ENCODE peak calls at places on chromosomes 7 and 10, in four cellular contexts. K, J, D and T are unnamed samples. For H3K27me3 and H3K4me1, the result is how much of the 10 kb centered on the place peaks cover.

GRCh38 chr7:128796325-128796724 is 4.6 kb downstream of the CCDC136 start:
- DNase-seq in J (no peak), D (peak), K (no peak), T (no peak)

GRCh38 chr10:7260912-7261700 is 149.7 kb downstream of the SFMBT2 start:
- DNase-seq in D (no peak), K (peak), J (no peak), T (no peak)

GRCh38 chr10:115432188-115432819 is 339.1 kb downstream of the ATRNL1 start:
- DNase-seq in J (no peak), D (no peak), K (peak), T (no peak)

GRCh38 chr7:97499204-97499603 is 232.7 kb upstream of the TAC1 start:
- DNase-seq in J (no peak), K (peak), D (no peak), T (no peak)

GRCh38 chr10:79112898-79113431 is 44.2 kb downstream of the ZMIZ1 start:
- DNase-seq in K (peak), D (peak), J (peak), T (peak)

GRCh38 chr7:151498495-151498894 is 21.2 kb downstream of the RHEB start:
- DNase-seq in D (no peak), K (no peak), J (no peak), T (no peak)

GRCh38 chr10:130105724-130106123 is 4.9 kb downstream of the C10orf143 start:
- DNase-seq in J (no peak), D (no peak), K (no peak), T (no peak)

GRCh38 chr10:72328045-72328828 is 26.5 kb downstream of the DNAJB12 start:
- DNase-seq in D (peak), J (no peak), K (peak), T (no peak)

GRCh38 chr10:12847361-12847975 is 154.0 kb downstream of the CCDC3 start:
- DNase-seq in J (no peak), D (no peak), K (no peak), T (no peak)

GRCh38 chr7:1028775-1029636 is 15.3 kb upstream of the GPR146 start:
- DNase-seq in D (peak), J (peak), K (peak), T (peak)

GRCh38 chr7:2894118-2894940 is 50.2 kb upstream of the GNA12 start:
- DNase-seq in D (no peak), K (no peak), J (no peak), T (peak)

GRCh38 chr10:12975266-12975665 is 26.2 kb downstream of the CCDC3 start:
- DNase-seq in J (no peak), K (peak), D (no peak), T (no peak)

GRCh38 chr7:2040201-2040892 is 192.4 kb downstream of the MAD1L1 start:
- DNase-seq in D (peak), J (no peak), K (no peak), T (peak)

GRCh38 chr10:79608505-79609375 is 2.0 kb upstream of the SFTPA1 start:
- DNase-seq in D (no peak), K (no peak), J (no peak), T (no peak)

GRCh38 chr7:157273208-157274202 is 63.3 kb upstream of the DNAJB6 start:
- DNase-seq in K (peak), J (no peak), D (no peak), T (peak)

GRCh38 chr10:101716891-101717659 is 22.1 kb upstream of the FBXW4 start:
- DNase-seq in J (no peak), K (peak), D (no peak), T (no peak)

GRCh38 chr7:28958235-28958945 is at the start of gene TRIL:
- DNase-seq in J (peak), K (no peak), D (peak), T (peak)

GRCh38 chr10:99926925-99927718 is 82.6 kb downstream of the DNMBP start:
- DNase-seq in J (no peak), D (no peak), K (peak), T (no peak)

GRCh38 chr10:7230956-7231355 is 179.9 kb downstream of the SFMBT2 start:
- DNase-seq in J (no peak), D (no peak), K (no peak), T (no peak)

GRCh38 chr10:28082316-28082715 is 83.4 kb upstream of the ODAD2 start:
- DNase-seq in J (no peak), K (no peak), D (no peak), T (no peak)

GRCh38 chr10:60572511-60573194 is 183.0 kb upstream of the ANK3 start:
- DNase-seq in J (no peak), K (peak), D (no peak), T (no peak)

GRCh38 chr10:15719062-15719898 is 442 bp downstream of the ITGA8 start:
- DNase-seq in K (no peak), J (no peak), D (no peak), T (no peak)

GRCh38 chr10:136465-136762 is 1.2 kb downstream of the ZMYND11 start:
- DNase-seq in K (no peak), J (no peak), D (no peak), T (no peak)

GRCh38 chr10:135601-136464 is 578 bp downstream of the ZMYND11 start:
- DNase-seq in D (peak), K (peak), J (peak), T (peak)

GRCh38 chr10:137031-137430 is 1.8 kb downstream of the ZMYND11 start:
- DNase-seq in J (no peak), K (peak), D (no peak), T (no peak)

GRCh38 chr10:134743-135600 is at the start of gene ZMYND11:
- DNase-seq in D (peak), J (peak), K (peak), T (peak)

DNA sequence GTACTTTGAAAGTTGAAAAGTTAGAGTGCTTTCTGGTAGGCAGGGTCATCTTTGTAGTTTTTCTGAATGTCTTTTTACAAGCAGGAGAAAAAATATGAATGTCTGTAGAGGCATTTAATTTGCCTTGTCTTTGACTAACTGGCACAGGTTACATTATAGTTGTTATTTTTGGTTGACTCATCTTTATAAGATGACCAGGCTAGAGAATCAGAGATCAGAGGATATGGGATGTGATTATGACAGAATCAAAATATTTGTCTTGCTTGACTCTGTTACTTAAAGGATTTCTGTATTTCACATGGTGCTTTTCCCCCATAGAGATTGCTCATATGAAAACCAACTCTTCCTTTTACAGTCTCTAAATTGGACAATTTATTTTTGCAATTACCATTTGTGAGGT is 2.4 kb downstream of the ZMYND11 start:
- DNase-seq in K (peak), J (no peak), D (no peak), T (no peak)
- H3K27me3 ChIP-seq in K (under half), J (under half), D (under half), T (under half)

DNA sequence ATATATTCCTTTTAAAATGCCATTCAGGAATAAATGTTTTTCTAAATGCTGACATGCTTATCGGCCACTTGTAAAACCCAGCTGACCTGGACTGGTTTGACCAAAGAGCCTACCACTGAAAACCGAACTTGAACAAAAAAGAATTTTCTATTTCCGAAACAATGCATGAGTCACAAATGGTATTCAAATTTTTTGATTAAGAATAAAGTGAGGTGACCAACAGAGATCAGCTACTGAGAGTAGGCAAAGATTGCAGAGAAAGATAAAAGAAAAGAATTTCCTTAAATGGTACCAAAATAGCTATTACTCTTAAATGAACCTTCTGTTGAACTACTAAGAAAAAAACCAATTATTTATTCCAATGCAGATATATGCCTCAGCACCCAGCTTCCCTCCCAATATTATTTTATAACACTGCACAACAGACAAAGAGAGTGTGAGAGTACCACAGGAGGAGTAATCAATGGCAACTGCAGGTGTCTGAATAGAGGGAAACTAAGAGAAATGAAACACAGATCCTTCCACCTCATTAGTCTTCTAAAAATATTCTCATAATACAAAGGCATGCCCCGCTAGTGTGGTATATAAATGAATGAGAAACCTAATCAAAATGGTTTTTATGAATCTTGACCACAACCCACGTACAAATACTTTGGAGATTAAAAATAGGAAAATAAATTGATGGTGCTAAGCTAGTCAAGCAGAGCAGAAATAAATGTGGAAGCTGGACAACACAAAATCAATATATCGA is 20.1 kb downstream of the OSBPL3 start:
- DNase-seq in J (no peak), K (no peak), D (no peak), T (no peak)
- H3K4me1 ChIP-seq in J (under half), K (under half), D (under half), T (under half)

GRCh38 chr7:33904680-33905388 is 505 bp upstream of the BMPER start:
- DNase-seq in D (no peak), J (no peak), K (no peak), T (peak)
- H3K27me3 ChIP-seq in D (under half), J (under half), K (half or more), T (under half)

GRCh38 chr7:101128040-101128834 is 1.3 kb downstream of the SERPINE1 start:
- DNase-seq in K (peak), J (no peak), D (no peak), T (no peak)

GRCh38 chr7:101125989-101126650 is 784 bp upstream of the SERPINE1 start:
- DNase-seq in D (peak), J (peak), K (no peak), T (no peak)

GRCh38 chr7:101127460-101128039 is 646 bp downstream of the SERPINE1 start:
- DNase-seq in D (no peak), K (no peak), J (no peak), T (no peak)

GRCh38 chr7:101126651-101127459 is at the start of gene SERPINE1:
- DNase-seq in D (peak), J (peak), K (peak), T (peak)

GRCh38 chr7:101129603-101130117 is 2.8 kb downstream of the SERPINE1 start:
- DNase-seq in D (no peak), K (no peak), J (no peak), T (no peak)
- H3K4me1 ChIP-seq in D (under half), K (under half), J (under half), T (under half)

GRCh38 chr7:33769930-33770329 is 135.4 kb upstream of the BMPER start:
- DNase-seq in J (no peak), D (no peak), K (peak), T (no peak)

GRCh38 chr7:33766396-33766795 is 138.9 kb upstream of the BMPER start:
- DNase-seq in J (no peak), K (no peak), D (no peak), T (no peak)

GRCh38 chr7:33773053-33773452 is 132.3 kb upstream of the BMPER start:
- DNase-seq in K (peak), D (no peak), J (no peak), T (no peak)

GRCh38 chr7:33771422-33771821 is 133.9 kb upstream of the BMPER start:
- DNase-seq in K (no peak), J (no peak), D (no peak), T (no peak)

DNA sequence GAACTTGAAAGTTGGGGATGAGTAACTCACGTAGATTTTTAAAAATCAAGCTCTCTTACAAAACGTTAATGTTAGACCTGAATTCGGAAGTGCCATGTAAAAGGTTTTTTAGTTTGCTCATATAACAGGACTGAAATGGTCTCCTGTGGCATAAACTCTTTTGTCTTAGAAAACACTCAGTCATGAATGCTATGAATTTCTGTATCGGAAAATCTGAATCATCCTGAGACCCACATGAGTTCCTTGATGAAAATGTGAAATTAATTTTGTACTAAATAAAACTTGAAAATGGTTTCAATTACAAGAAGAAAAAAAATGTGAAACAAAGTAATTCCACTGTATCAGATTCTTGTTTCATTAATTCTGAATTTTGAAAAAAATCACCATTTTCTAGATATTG is 134.8 kb upstream of the BMPER start:
- DNase-seq in D (no peak), J (no peak), K (no peak), T (no peak)
- H3K27me3 ChIP-seq in D (under half), J (under half), K (under half), T (under half)

DNA sequence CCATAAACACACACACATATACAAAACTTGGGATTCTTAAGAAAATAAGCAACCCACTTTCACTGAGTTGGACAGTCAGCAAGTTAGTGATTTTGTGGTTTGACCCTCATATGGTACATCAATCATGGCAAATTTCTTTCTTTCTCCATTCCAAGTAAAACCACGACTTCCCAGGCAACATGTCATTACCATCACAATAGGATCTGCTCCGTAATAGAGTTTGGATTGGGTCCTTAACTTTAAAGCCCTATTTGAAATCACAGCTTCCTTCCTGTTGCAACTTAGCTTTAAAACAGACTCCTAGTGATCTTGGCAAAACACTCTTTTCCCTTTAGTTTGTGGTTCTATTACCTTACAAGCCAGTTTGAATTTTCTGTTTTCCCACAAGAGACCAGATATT is 483.6 kb downstream of the INHBA start:
- DNase-seq in D (no peak), K (no peak), J (no peak), T (no peak)
- H3K4me1 ChIP-seq in D (under half), K (under half), J (under half), T (under half)